ENCODE peak calls at places on chromosome 13, in five cellular contexts. E is NAMALWA, N is NCI-H2081, B is KG1, D is AG04450. O is an unnamed sample.

GRCh38 chr13:72304121-72304745 is 423.2 kb downstream of the MZT1 start:
- DNase-seq in B (no peak), D (no peak), N (no peak), E (no peak), O (no peak)

GRCh38 chr13:27991881-27992280 is 3.4 kb upstream of the URAD start:
- DNase-seq in N (no peak), D (no peak), B (no peak), E (no peak), O (no peak)

GRCh38 chr13:80338781-80339577 is 1.9 kb downstream of the SPRY2 start:
- DNase-seq in N (peak; percentile 50), E (no peak), B (no peak), D (peak; percentile 56), O (no peak)

GRCh38 chr13:76884571-76885202 is 1.5 kb downstream of the KCTD12 start:
- DNase-seq in N (no peak), E (no peak), D (no peak), B (no peak), O (no peak)

GRCh38 chr13:24684600-24684998 is 4.4 kb downstream of the ATP12A start:
- DNase-seq in N (peak; percentile 35), B (no peak), D (no peak), E (no peak), O (no peak)

GRCh38 chr13:108195146-108195545 is 20.2 kb downstream of the LIG4 start:
- DNase-seq in N (no peak), D (no peak), E (peak; percentile 7), B (no peak), O (no peak)

GRCh38 chr13:99484405-99484981 is 16.8 kb upstream of the TM9SF2 start:
- DNase-seq in E (no peak), D (peak; percentile 58), B (peak; percentile 41), N (no peak), O (no peak)

GRCh38 chr13:49240017-49240416 is 7.7 kb upstream of the CDADC1 start:
- DNase-seq in B (peak; percentile 29), D (no peak), N (peak; percentile 8), E (peak; percentile 74), O (peak; percentile 61)

GRCh38 chr13:30577381-30577780 is 40.3 kb upstream of the USPL1 start:
- DNase-seq in D (peak; percentile 59), E (no peak), B (no peak), N (no peak), O (no peak)

GRCh38 chr13:21567714-21568113 is 36.3 kb downstream of the MICU2 start:
- DNase-seq in B (no peak), N (no peak), D (no peak), E (no peak), O (no peak)

GRCh38 chr13:100520936-100521765 is 67.4 kb downstream of the GGACT start:
- DNase-seq in B (no peak), D (no peak), E (no peak), N (peak; percentile 24), O (no peak)

GRCh38 chr13:110129539-110130186 is 177.3 kb downstream of the COL4A1 start:
- DNase-seq in E (no peak), B (no peak), D (no peak), N (no peak), O (no peak)

GRCh38 chr13:26923824-26924605 is 163.4 kb upstream of the GPR12 start:
- DNase-seq in N (no peak), E (no peak), B (no peak), D (no peak), O (no peak)

GRCh38 chr13:49840266-49840665 is 47.8 kb upstream of the KPNA3 start:
- DNase-seq in N (no peak), E (no peak), D (no peak), B (no peak), O (no peak)

GRCh38 chr13:43769552-43769951 is 17.2 kb downstream of the ENOX1 start:
- DNase-seq in N (no peak), B (no peak), D (no peak), E (no peak), O (no peak)

GRCh38 chr13:113146750-113147149 is 11.7 kb upstream of the PROZ start:
- DNase-seq in B (no peak), D (no peak), N (no peak), E (no peak), O (no peak)

GRCh38 chr13:29435125-29435911 is 160.2 kb downstream of the SLC7A1 start:
- DNase-seq in E (no peak), B (no peak), N (no peak), D (peak; percentile 45), O (no peak)

GRCh38 chr13:21668665-21669599 is 1.9 kb upstream of the FGF9 start:
- DNase-seq in N (peak; percentile 29), B (no peak), E (peak; percentile 67), D (no peak), O (peak; percentile 69)

GRCh38 chr13:114089341-114089740 is 43.1 kb downstream of the RASA3 start:
- DNase-seq in B (no peak), D (no peak), N (no peak), E (no peak), O (no peak)

O was measured in OCI-LY7.